ENCODE peak calls at places on chromosomes 11 and 22, in four cellular contexts. O is Panc1, N is colonic mucosa, G is adrenal gland. B is an unnamed sample.

GRCh38 chr11:62217191-62217748 is 8.8 kb downstream of the SCGB2A1 start:
- DNase-seq in O (no peak), N (no peak), G (no peak), B (no peak)

GRCh38 chr11:132959663-132960062 is 572.6 kb downstream of the OPCML start:
- DNase-seq in O (no peak), N (no peak), G (no peak), B (no peak)

GRCh38 chr22:48491451-48491941 is 1336.2 kb downstream of the BRD1 start:
- DNase-seq in O (no peak), N (no peak), G (no peak), B (no peak)

GRCh38 chr11:75524576-75525432 is 937 bp downstream of the GDPD5 start:
- DNase-seq in O (no peak), N (no peak), G (no peak), B (no peak)

GRCh38 chr11:22337571-22338464 is at the start of gene SLC17A6:
- DNase-seq in O (no peak), N (no peak), G (no peak), B (peak; percentile 44)

GRCh38 chr11:126153999-126154398 is 57.5 kb downstream of the RPUSD4 start:
- DNase-seq in O (no peak), N (no peak), G (no peak), B (no peak)

GRCh38 chr11:68652683-68653156 is 31.6 kb upstream of the GAL start:
- DNase-seq in O (no peak), N (no peak), G (no peak), B (no peak)

GRCh38 chr11:93493252-93493897 is 49.8 kb downstream of the SMCO4 start:
- DNase-seq in O (no peak), N (peak; percentile 73), G (no peak), B (no peak)

GRCh38 chr22:46738642-46738960 is 549 bp upstream of the CERK start:
- DNase-seq in O (no peak), N (no peak), G (no peak), B (no peak)

GRCh38 chr11:2129699-2130366 is 9.4 kb downstream of the IGF2 start:
- DNase-seq in O (no peak), N (no peak), G (no peak), B (no peak)

GRCh38 chr11:118434123-118434552 is 2.2 kb upstream of the KMT2A start:
- DNase-seq in O (no peak), N (no peak), G (no peak), B (no peak)

GRCh38 chr11:83908457-83908856 is 622.3 kb upstream of the CCDC90B start:
- DNase-seq in O (no peak), N (no peak), G (no peak), B (no peak)

GRCh38 chr11:30017467-30017895 is 651 bp upstream of the KCNA4 start:
- DNase-seq in O (no peak), N (no peak), G (no peak), B (no peak)

GRCh38 chr11:68003846-68004550 is at the start of gene UNC93B1:
- DNase-seq in O (no peak), N (peak; percentile 95), G (peak; percentile 94), B (peak; percentile 57)

GRCh38 chr22:36384766-36385400 is 2.9 kb downstream of the MYH9 start:
- DNase-seq in O (no peak), N (no peak), G (no peak), B (no peak)

GRCh38 chr11:9875862-9876261 is 212.0 kb downstream of the SWAP70 start:
- DNase-seq in O (no peak), N (no peak), G (no peak), B (no peak)

GRCh38 chr11:118928870-118929495 is 3.3 kb upstream of the BCL9L start:
- DNase-seq in O (no peak), N (peak; percentile 65), G (peak; percentile 65), B (no peak)

GRCh38 chr22:48948575-48949170 is 879.0 kb downstream of the BRD1 start:
- DNase-seq in O (no peak), N (no peak), G (no peak), B (no peak)

GRCh38 chr11:12897390-12897789 is 111.7 kb upstream of the RASSF10 start:
- DNase-seq in O (no peak), N (no peak), G (peak; percentile 57), B (no peak)
- TF ChIP-seq CTCF in O (no peak), N (no peak), G (no peak), B (no peak)

DNA sequence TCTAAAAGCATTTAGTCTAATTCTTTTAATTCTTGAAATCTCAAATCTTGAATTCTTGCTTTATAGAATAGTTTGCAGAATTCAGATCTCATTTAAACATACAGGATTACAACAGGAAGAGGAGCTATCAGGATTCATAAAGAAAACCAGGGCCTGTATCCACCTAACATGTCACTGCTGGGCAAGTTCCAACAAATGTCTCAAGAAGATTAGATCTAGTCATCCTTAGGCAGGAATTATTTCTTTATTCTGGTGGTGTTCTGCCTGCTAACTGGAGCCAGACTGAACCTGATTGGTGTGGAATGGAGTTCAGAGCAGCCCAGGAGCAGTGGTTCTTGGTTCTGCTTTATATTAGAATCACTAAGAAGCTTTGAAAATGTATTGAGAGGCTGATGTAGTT is 500.7 kb downstream of the LRRC4C start:
- DNase-seq in O (no peak), N (no peak), G (no peak), B (peak; percentile 51)
- H3K4me1 ChIP-seq in O (no peaks in the 10 kb centered on the region), N (no peaks in the 10 kb centered on the region), G (no peaks in the 10 kb centered on the region), B (peaks cover 8% of the 10 kb centered on the region)

GRCh38 chr11:128724891-128725611 is 31.2 kb downstream of the FLI1 start:
- DNase-seq in O (no peak), N (no peak), G (no peak), B (no peak)

GRCh38 chr11:128727320-128727719 is 33.4 kb downstream of the FLI1 start:
- DNase-seq in O (no peak), N (no peak), G (no peak), B (no peak)

GRCh38 chr11:128727811-128728431 is 34.0 kb downstream of the FLI1 start:
- DNase-seq in O (no peak), N (no peak), G (no peak), B (no peak)

GRCh38 chr11:128726464-128727139 is 32.7 kb downstream of the FLI1 start:
- DNase-seq in O (no peak), N (no peak), G (peak; percentile 46), B (no peak)

GRCh38 chr11:128725630-128726461 is 32.0 kb downstream of the FLI1 start:
- DNase-seq in O (no peak), N (no peak), G (peak; percentile 30), B (peak; percentile 20)
- H3K27ac ChIP-seq in O (no peak overlapping the region), N (peak overlapping the region; percentile 55), G (peak overlapping the region; percentile 84), B (no peak overlapping the region)

GRCh38 chr22:29200901-29201300 is 4.8 kb upstream of the EMID1 start:
- DNase-seq in O (no peak), N (no peak), G (no peak), B (no peak)

GRCh38 chr22:29203456-29203855 is 2.2 kb upstream of the EMID1 start:
- DNase-seq in O (no peak), N (no peak), G (no peak), B (no peak)

GRCh38 chr22:29201722-29202230 is 3.9 kb upstream of the EMID1 start:
- DNase-seq in O (no peak), N (no peak), G (no peak), B (no peak)

GRCh38 chr22:29203883-29204282 is 1.8 kb upstream of the EMID1 start:
- DNase-seq in O (no peak), N (no peak), G (no peak), B (no peak)

DNA sequence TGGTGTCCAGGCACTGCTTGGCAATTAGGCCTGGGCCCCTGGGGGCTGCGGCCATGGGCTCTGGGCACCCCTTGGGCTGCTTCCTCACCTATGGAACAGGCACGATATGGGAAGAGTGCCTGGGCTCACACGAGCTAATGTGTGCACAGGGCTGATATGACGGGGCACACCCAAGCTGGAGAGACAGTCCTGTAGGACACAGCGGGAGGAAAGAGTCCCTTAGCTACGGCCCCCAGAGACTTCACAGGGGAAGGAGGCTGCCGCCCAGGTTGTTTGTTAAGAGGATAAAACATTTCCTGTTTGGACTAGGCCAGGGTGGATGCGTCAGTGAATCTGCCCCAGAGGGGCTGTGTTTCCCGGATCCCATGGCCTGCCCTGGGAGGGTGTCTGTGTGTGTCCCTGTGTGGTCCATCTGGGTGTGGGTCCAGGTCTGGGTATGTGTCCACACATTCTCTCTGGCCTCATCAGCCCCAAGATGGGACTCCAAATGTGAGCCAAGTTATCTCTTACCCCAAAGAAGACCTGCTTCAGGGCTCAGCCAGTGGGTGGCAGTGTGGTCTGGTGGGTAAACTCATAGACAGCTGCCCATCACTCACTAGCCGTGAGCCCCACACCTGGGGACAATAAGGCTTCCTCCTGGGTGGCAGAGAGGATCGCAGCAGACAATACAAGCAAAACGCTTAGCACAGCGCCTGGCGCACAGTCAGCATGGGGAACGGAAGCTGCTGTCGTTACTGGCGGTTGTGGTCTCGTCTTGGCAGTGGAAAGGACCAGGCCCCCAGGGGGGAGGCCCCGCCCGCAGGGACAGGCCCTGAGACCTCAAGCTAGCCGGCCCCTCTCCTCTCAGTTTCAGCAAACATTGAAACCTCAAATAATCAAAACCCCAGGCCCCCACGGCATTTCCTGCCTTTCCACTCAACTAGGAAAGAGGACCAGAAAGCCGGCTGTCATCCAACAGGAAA is 3.2 kb upstream of the EMID1 start:
- DNase-seq in O (no peak), N (peak; percentile 58), G (no peak), B (peak; percentile 13)
- TF ChIP-seq CTCF in O (peak; percentile 70), N (no peak), G (peak; percentile 32), B (peak; percentile 58)

GRCh38 chr22:31215018-31215535 is 3.0 kb downstream of the LIMK2 start:
- DNase-seq in O (no peak), N (peak; percentile 47), G (no peak), B (no peak)
- H3K4me1 ChIP-seq in O (peaks cover 15% of the 10 kb centered on the region), N (peaks cover 29% of the 10 kb centered on the region), G (peaks cover 51% of the 10 kb centered on the region), B (peaks cover 23% of the 10 kb centered on the region)

DNA sequence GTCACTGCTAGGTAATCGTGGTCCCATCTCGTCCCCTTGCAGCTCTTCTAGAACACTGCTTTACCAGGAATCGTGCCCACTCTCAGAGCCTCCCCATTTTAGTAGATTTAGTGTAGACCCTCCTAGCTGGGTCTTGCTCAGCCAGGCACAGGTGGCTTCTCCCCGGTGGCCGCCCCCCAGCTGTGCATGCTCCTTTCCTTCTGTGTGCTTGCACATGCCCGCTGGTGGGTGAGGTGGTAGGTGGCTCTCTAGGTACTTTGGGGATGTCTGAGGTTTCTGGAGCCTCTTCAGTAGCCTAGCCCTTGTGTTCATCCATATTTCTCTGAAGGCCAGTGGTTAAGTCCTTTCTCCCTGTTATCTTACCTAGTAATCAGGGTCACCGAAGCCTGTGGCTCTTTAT is 5.6 kb downstream of the TUB start:
- DNase-seq in O (no peak), N (no peak), G (no peak), B (no peak)
- H3K27ac ChIP-seq in O (no peak overlapping the region), N (no peak overlapping the region), G (peak overlapping the region; percentile 22), B (no peak overlapping the region)